ENCODE peak calls at places on chromosomes 4 and X, in four cellular contexts. W is endothelial cell of umbilical vein, E is AG09319, V is HFFc6. S is an unnamed sample.

GRCh38 chrX:12142661-12143060 is 4.4 kb downstream of the FRMPD4 start:
- DNase-seq in E (no peak), V (no peak), W (no peak), S (no peak)

GRCh38 chr4:75327804-75328512 is 186.2 kb downstream of the RCHY1 start:
- DNase-seq in W (no peak), E (no peak), V (no peak), S (no peak)

GRCh38 chr4:8201341-8201781 is 2.3 kb downstream of the SH3TC1 start:
- DNase-seq in V (no peak), W (peak; percentile 52), E (no peak), S (peak; percentile 22)

GRCh38 chr4:20318011-20318898 is 66.5 kb downstream of the SLIT2 start:
- DNase-seq in E (no peak), W (no peak), V (no peak), S (no peak)

GRCh38 chr4:21507439-21507838 is 441.1 kb downstream of the KCNIP4 start:
- DNase-seq in W (peak; percentile 36), V (peak; percentile 50), E (no peak), S (no peak)

GRCh38 chr4:38621004-38621684 is 42.9 kb upstream of the KLF3 start:
- DNase-seq in E (peak; percentile 73), V (peak; percentile 26), W (no peak), S (no peak)

GRCh38 chr4:76458829-76459228 is 23.8 kb downstream of the SHROOM3 start:
- DNase-seq in V (no peak), E (no peak), W (no peak), S (no peak)

GRCh38 chr4:26197018-26197779 is 123.6 kb upstream of the RBPJ start:
- DNase-seq in W (no peak), V (peak; percentile 96), E (peak; percentile 78), S (peak; percentile 53)

GRCh38 chrX:151754641-151755215 is 20.2 kb downstream of the CNGA2 start:
- DNase-seq in W (no peak), E (no peak), V (no peak), S (no peak)